ENCODE peak calls at places on chromosome 12, in nine cellular contexts. B is non-pigmented ciliary epithelial cell, M is thyroid gland, G is NCI-H345, U is K562, Q is cardiac muscle cell, O is astrocyte of the spinal cord, R is Right ventricle myocardium inferior, P is progenitor cell of endocrine pancreas. V is an unnamed sample.

GRCh38 chr12:1920971-1921370 is 2.5 kb upstream of the CACNA2D4 start:
- DNase-seq in B (no peak), G (no peak), O (no peak), R (peak; percentile 86), P (no peak), Q (no peak), U (peak; percentile 3), M (no peak), V (no peak)

GRCh38 chr12:26088999-26089398 is 35.8 kb downstream of the BHLHE41 start:
- DNase-seq in Q (no peak), R (no peak), P (no peak), U (no peak), O (no peak), M (no peak), G (no peak), B (no peak), V (peak; percentile 2)

GRCh38 chr12:54565658-54566552 is 16.5 kb downstream of the PDE1B start:
- DNase-seq in P (no peak), B (no peak), O (no peak), M (no peak), U (no peak), Q (no peak), R (no peak), G (no peak), V (no peak)

GRCh38 chr12:70721216-70721615 is 84.0 kb upstream of the PTPRB start:
- DNase-seq in Q (no peak), M (no peak), O (no peak), R (no peak), P (no peak), B (no peak), U (no peak), G (peak; percentile 6), V (no peak)

GRCh38 chr12:49807991-49808580 is 20.1 kb downstream of the NCKAP5L start:
- DNase-seq in U (no peak), G (no peak), B (no peak), Q (no peak), M (no peak), P (no peak), O (no peak), R (peak; percentile 51), V (no peak)

GRCh38 chr12:52387859-52388258 is 2.4 kb upstream of the KRT84 start:
- DNase-seq in O (no peak), P (no peak), B (no peak), G (no peak), U (no peak), Q (no peak), R (no peak), M (no peak), V (no peak)

GRCh38 chr12:27480031-27480430 is 33.5 kb downstream of the SMCO2 start:
- DNase-seq in O (no peak), M (no peak), U (no peak), P (no peak), Q (no peak), B (no peak), R (no peak), G (no peak), V (no peak)

GRCh38 chr12:47493801-47494200 is 212.0 kb downstream of the RPAP3 start:
- DNase-seq in U (no peak), P (no peak), Q (no peak), O (no peak), G (no peak), B (no peak), M (no peak), R (no peak), V (no peak)

GRCh38 chr12:128707488-128707887 is 116.3 kb downstream of the SLC15A4 start:
- DNase-seq in M (no peak), R (no peak), B (no peak), P (no peak), G (no peak), O (no peak), Q (no peak), U (peak; percentile 36), V (no peak)

GRCh38 chr12:12007001-12007712 is 63.6 kb upstream of the BCL2L14 start:
- DNase-seq in U (no peak), O (peak; percentile 71), B (no peak), G (no peak), Q (peak; percentile 51), R (no peak), P (no peak), M (no peak), V (no peak)

GRCh38 chr12:820336-820735 is 68.0 kb downstream of the WNK1 start:
- DNase-seq in G (no peak), R (no peak), M (no peak), Q (no peak), U (no peak), O (no peak), P (no peak), B (no peak), V (no peak)

GRCh38 chr12:94186461-94187237 is 38.3 kb downstream of the PLXNC1 start:
- DNase-seq in G (no peak), Q (peak; percentile 78), B (no peak), U (no peak), M (peak; percentile 61), O (peak; percentile 59), P (peak; percentile 39), R (peak; percentile 73), V (peak; percentile 83)

GRCh38 chr12:685388-685787 is 22.1 kb upstream of the NINJ2 start:
- DNase-seq in Q (peak; percentile 81), P (no peak), M (no peak), O (peak; percentile 87), G (no peak), B (peak; percentile 18), U (no peak), R (no peak), V (peak; percentile 46)

GRCh38 chr12:109912790-109913189 is 12.7 kb downstream of the TCHP start:
- DNase-seq in U (no peak), Q (no peak), G (no peak), P (no peak), O (no peak), B (no peak), R (no peak), M (no peak), V (no peak)

GRCh38 chr12:106246891-106247730 is 709 bp downstream of the CKAP4 start:
- DNase-seq in O (peak; percentile 72), G (peak; percentile 45), R (peak; percentile 92), M (peak; percentile 75), U (no peak), Q (peak; percentile 78), P (peak; percentile 51), B (no peak), V (peak; percentile 72)

GRCh38 chr12:13566286-13566685 is 369.8 kb downstream of the EMP1 start:
- DNase-seq in P (no peak), B (no peak), M (no peak), R (no peak), U (no peak), Q (no peak), O (no peak), G (no peak), V (no peak)

GRCh38 chr12:50314629-50315312 is 31.5 kb upstream of the LIMA1 start:
- DNase-seq in Q (peak; percentile 82), O (peak; percentile 71), R (no peak), B (peak; percentile 35), P (no peak), M (no peak), G (no peak), U (peak; percentile 58), V (peak; percentile 53)

GRCh38 chr12:13702401-13702800 is 279.0 kb downstream of the GRIN2B start:
- DNase-seq in U (no peak), O (no peak), G (no peak), Q (no peak), P (no peak), B (no peak), R (no peak), M (no peak), V (peak; percentile 48)

GRCh38 chr12:56836800-56837663 is 73.9 kb downstream of the HSD17B6 start:
- DNase-seq in M (no peak), P (no peak), G (no peak), U (no peak), Q (peak; percentile 76), B (peak; percentile 27), O (peak; percentile 55), R (no peak), V (peak; percentile 35)

GRCh38 chr12:109458771-109459208 is 18.3 kb downstream of the KCTD10 start:
- DNase-seq in G (no peak), R (no peak), U (no peak), P (no peak), B (no peak), Q (peak; percentile 56), M (no peak), O (peak; percentile 71), V (no peak)

V was measured in NCI-H69.